ENCODE peak calls at places on chromosomes 3 and 15, in four cellular contexts. X is NCI-H460, L is naive B cell, G is pons. T is an unnamed sample.

GRCh38 chr15:73937726-73938125 is 11.5 kb downstream of the LOXL1 start:
- DNase-seq in X (no peak), L (no peak), G (no peak), T (no peak)

GRCh38 chr15:33200444-33200843 is 5.9 kb upstream of the FMN1 start:
- DNase-seq in X (no peak), L (no peak), G (no peak), T (no peak)

GRCh38 chr3:48960841-48961413 is 29.1 kb upstream of the P4HTM start:
- DNase-seq in X (no peak), L (no peak), G (no peak), T (peak; percentile 42)

GRCh38 chr15:77654975-77655374 is 22.3 kb upstream of the LINGO1 start:
- DNase-seq in X (peak; percentile 15), L (no peak), G (no peak), T (no peak)

GRCh38 chr3:179852117-179852886 is 184.4 kb downstream of the PEX5L start:
- DNase-seq in X (no peak), L (no peak), G (no peak), T (no peak)

GRCh38 chr3:157918402-157918801 is 187.8 kb downstream of the SHOX2 start:
- DNase-seq in X (no peak), L (no peak), G (no peak), T (no peak)

GRCh38 chr15:25852696-25853524 is 10.2 kb downstream of the ATP10A start:
- DNase-seq in X (no peak), L (no peak), G (no peak), T (no peak)

GRCh38 chr3:168117059-168117458 is 21.3 kb upstream of the GOLIM4 start:
- DNase-seq in X (no peak), L (no peak), G (no peak), T (no peak)

GRCh38 chr15:100667405-100668320 is 65.3 kb downstream of the ASB7 start:
- DNase-seq in X (no peak), L (no peak), G (no peak), T (no peak)

GRCh38 chr15:65363306-65363705 is 14.5 kb downstream of the IGDCC3 start:
- DNase-seq in X (no peak), L (no peak), G (no peak), T (no peak)

GRCh38 chr3:161265916-161266571 is 44.9 kb downstream of the NMD3 start:
- DNase-seq in X (no peak), L (no peak), G (no peak), T (no peak)

GRCh38 chr3:98695816-98696215 is 67.3 kb upstream of the ST3GAL6 start:
- DNase-seq in X (no peak), L (no peak), G (no peak), T (no peak)

GRCh38 chr3:8606666-8607065 is 37.9 kb downstream of the SSUH2 start:
- DNase-seq in X (no peak), L (no peak), G (no peak), T (no peak)

GRCh38 chr15:63939531-63940130 is 105.9 kb upstream of the HERC1 start:
- DNase-seq in X (no peak), L (no peak), G (no peak), T (peak; percentile 15)

GRCh38 chr3:81045976-81046375 is 715.5 kb downstream of the GBE1 start:
- DNase-seq in X (no peak), L (no peak), G (no peak), T (no peak)

GRCh38 chr3:36959821-36960220 is 15.0 kb upstream of the TRANK1 start:
- DNase-seq in X (no peak), L (no peak), G (no peak), T (no peak)

GRCh38 chr3:126103121-126104027 is 19.4 kb upstream of the SLC41A3 start:
- DNase-seq in X (no peak), L (no peak), G (no peak), T (no peak)

GRCh38 chr3:138452491-138452890 is 18.1 kb downstream of the ESYT3 start:
- DNase-seq in X (no peak), L (no peak), G (no peak), T (no peak)

GRCh38 chr3:144221771-144222170 is 250.1 kb downstream of the DIPK2A start:
- DNase-seq in X (no peak), L (no peak), G (no peak), T (no peak)

GRCh38 chr3:195696632-195697278 is 24.0 kb upstream of the MUC20 start:
- DNase-seq in X (no peak), L (no peak), G (no peak), T (no peak)

GRCh38 chr3:165259518-165260193 is 63.5 kb upstream of the SLITRK3 start:
- DNase-seq in X (peak; percentile 26), L (no peak), G (no peak), T (no peak)

GRCh38 chr3:71905426-71905825 is 120.5 kb upstream of the PROK2 start:
- DNase-seq in X (no peak), L (peak; percentile 72), G (peak; percentile 59), T (peak; percentile 38)

GRCh38 chr3:184332370-184333090 is 4.9 kb upstream of the FAM131A start:
- DNase-seq in X (no peak), L (no peak), G (no peak), T (no peak)

GRCh38 chr15:43859546-43859945 is 32.7 kb downstream of the WDR76 start:
- DNase-seq in X (no peak), L (no peak), G (no peak), T (no peak)

GRCh38 chr3:34567266-34567665 is 768.8 kb downstream of the PDCD6IP start:
- DNase-seq in X (no peak), L (no peak), G (no peak), T (no peak)

GRCh38 chr15:52224211-52224610 is 33.0 kb upstream of the GNB5 start:
- DNase-seq in X (no peak), L (no peak), G (no peak), T (no peak)

GRCh38 chr15:36658321-36658720 is 78.9 kb downstream of the CDIN1 start:
- DNase-seq in X (no peak), L (no peak), G (no peak), T (no peak)

GRCh38 chr3:43786102-43786952 is 95.6 kb downstream of the ABHD5 start:
- DNase-seq in X (no peak), L (no peak), G (no peak), T (no peak)

GRCh38 chr3:139561428-139561827 is 21.9 kb upstream of the RBP1 start:
- DNase-seq in X (no peak), L (no peak), G (peak; percentile 57), T (no peak)

GRCh38 chr15:97995881-97996603 is 35.5 kb downstream of the ARRDC4 start:
- DNase-seq in X (peak; percentile 6), L (peak; percentile 3), G (peak; percentile 25), T (no peak)

GRCh38 chr3:27714101-27714526 is 8.0 kb downstream of the EOMES start:
- DNase-seq in X (no peak), L (no peak), G (no peak), T (no peak)

GRCh38 chr3:95719481-95719880 is 1094.9 kb upstream of the EPHA6 start:
- DNase-seq in X (no peak), L (no peak), G (no peak), T (no peak)

GRCh38 chr3:46905191-46905560 is 27.7 kb downstream of the PTH1R start:
- DNase-seq in X (no peak), L (no peak), G (no peak), T (no peak)

GRCh38 chr3:25547928-25548327 is 116.8 kb downstream of the TOP2B start:
- DNase-seq in X (no peak), L (no peak), G (no peak), T (no peak)

GRCh38 chr3:159823763-159824162 is 164.9 kb upstream of the IL12A start:
- DNase-seq in X (no peak), L (no peak), G (no peak), T (no peak)

GRCh38 chr15:99248000-99248727 is 1.2 kb downstream of the TTC23 start:
- DNase-seq in X (no peak), L (no peak), G (no peak), T (no peak)

T was measured in GM12878.